ENCODE peak calls at places on chromosomes 1 and 21, in nine cellular contexts. One of them, this sample, is unnamed. For H3K4me1 and H3K9me3, the result is how much of the 10 kb centered on the place peaks cover.

GRCh38 chr21:33808715-33809367 is 106.8 kb downstream of the ATP5PO start:
- DNase-seq in left lung: no peak
- DNase-seq in CD8-positive, alpha-beta T cell: no peak
- DNase-seq in Panc1: no peak
- DNase-seq in IMR-90: no peak
- DNase-seq in pancreas: no peak
- DNase-seq in body of pancreas: no peak
- DNase-seq in heart right ventricle: no peak
- DNase-seq in OCI-LY7: no peak
- DNase-seq in this sample: no peak

GRCh38 chr1:93976711-93977328 is 67.6 kb upstream of the GCLM start:
- DNase-seq in body of pancreas: no peak
- DNase-seq in OCI-LY7: no peak
- DNase-seq in left lung: no peak
- DNase-seq in Panc1: no peak
- DNase-seq in pancreas: no peak
- DNase-seq in heart right ventricle: no peak
- DNase-seq in CD8-positive, alpha-beta T cell: no peak
- DNase-seq in IMR-90: no peak
- DNase-seq in this sample: no peak

GRCh38 chr1:147717051-147717705 is 43.2 kb downstream of the GJA5 start:
- DNase-seq in left lung: peak
- DNase-seq in pancreas: no peak
- DNase-seq in heart right ventricle: no peak
- DNase-seq in Panc1: no peak
- DNase-seq in IMR-90: no peak
- DNase-seq in OCI-LY7: peak
- DNase-seq in body of pancreas: no peak
- DNase-seq in CD8-positive, alpha-beta T cell: no peak
- DNase-seq in this sample: no peak

GRCh38 chr1:35448344-35448801 is 108.8 kb downstream of the KIAA0319L start:
- DNase-seq in Panc1: no peak
- DNase-seq in OCI-LY7: no peak
- DNase-seq in IMR-90: peak
- DNase-seq in body of pancreas: peak
- DNase-seq in left lung: peak
- DNase-seq in pancreas: no peak
- DNase-seq in heart right ventricle: no peak
- DNase-seq in CD8-positive, alpha-beta T cell: no peak
- DNase-seq in this sample: no peak

GRCh38 chr1:151828931-151829330 is 2.7 kb downstream of the RORC start:
- DNase-seq in left lung: peak
- DNase-seq in IMR-90: peak
- DNase-seq in Panc1: no peak
- DNase-seq in heart right ventricle: peak
- DNase-seq in OCI-LY7: no peak
- DNase-seq in CD8-positive, alpha-beta T cell: no peak
- DNase-seq in body of pancreas: no peak
- DNase-seq in pancreas: no peak
- DNase-seq in this sample: peak

GRCh38 chr1:77322061-77322900 is 40.5 kb downstream of the AK5 start:
- DNase-seq in pancreas: no peak
- DNase-seq in left lung: no peak
- DNase-seq in CD8-positive, alpha-beta T cell: no peak
- DNase-seq in Panc1: peak
- DNase-seq in heart right ventricle: no peak
- DNase-seq in IMR-90: peak
- DNase-seq in OCI-LY7: no peak
- DNase-seq in body of pancreas: no peak
- DNase-seq in this sample: peak

GRCh38 chr1:183528577-183528976 is 56.3 kb downstream of the SMG7 start:
- DNase-seq in Panc1: no peak
- DNase-seq in OCI-LY7: no peak
- DNase-seq in IMR-90: no peak
- DNase-seq in heart right ventricle: no peak
- DNase-seq in body of pancreas: no peak
- DNase-seq in left lung: no peak
- DNase-seq in pancreas: no peak
- DNase-seq in CD8-positive, alpha-beta T cell: no peak
- DNase-seq in this sample: no peak

GRCh38 chr1:244067893-244068292 is 16.8 kb downstream of the ZBTB18 start:
- DNase-seq in CD8-positive, alpha-beta T cell: no peak
- DNase-seq in OCI-LY7: no peak
- DNase-seq in Panc1: no peak
- DNase-seq in pancreas: no peak
- DNase-seq in IMR-90: peak
- DNase-seq in heart right ventricle: no peak
- DNase-seq in body of pancreas: no peak
- DNase-seq in left lung: no peak
- DNase-seq in this sample: no peak

GRCh38 chr1:184755226-184756065 is 788 bp upstream of the EDEM3 start:
- DNase-seq in IMR-90: no peak
- DNase-seq in Panc1: peak
- DNase-seq in OCI-LY7: peak
- DNase-seq in heart right ventricle: no peak
- DNase-seq in body of pancreas: no peak
- DNase-seq in CD8-positive, alpha-beta T cell: no peak
- DNase-seq in left lung: no peak
- DNase-seq in pancreas: no peak
- DNase-seq in this sample: peak

GRCh38 chr1:59043796-59044195 is 253.1 kb upstream of the FGGY start:
- DNase-seq in heart right ventricle: peak
- DNase-seq in pancreas: no peak
- DNase-seq in body of pancreas: peak
- DNase-seq in Panc1: no peak
- DNase-seq in CD8-positive, alpha-beta T cell: no peak
- DNase-seq in IMR-90: peak
- DNase-seq in left lung: peak
- DNase-seq in OCI-LY7: no peak
- DNase-seq in this sample: peak

GRCh38 chr1:96703186-96703585 is 18.4 kb upstream of the PTBP2 start:
- DNase-seq in left lung: no peak
- DNase-seq in heart right ventricle: no peak
- DNase-seq in body of pancreas: no peak
- DNase-seq in IMR-90: peak
- DNase-seq in OCI-LY7: no peak
- DNase-seq in Panc1: no peak
- DNase-seq in pancreas: no peak
- DNase-seq in CD8-positive, alpha-beta T cell: no peak
- DNase-seq in this sample: no peak

GRCh38 chr1:172322219-172323061 is 98.0 kb upstream of the C1orf105 start:
- DNase-seq in Panc1: peak
- DNase-seq in pancreas: no peak
- DNase-seq in OCI-LY7: no peak
- DNase-seq in heart right ventricle: peak
- DNase-seq in body of pancreas: peak
- DNase-seq in CD8-positive, alpha-beta T cell: no peak
- DNase-seq in IMR-90: peak
- DNase-seq in left lung: peak
- DNase-seq in this sample: no peak

GRCh38 chr1:183610053-183610452 is 19.8 kb upstream of the NCF2 start:
- DNase-seq in pancreas: no peak
- DNase-seq in OCI-LY7: no peak
- DNase-seq in heart right ventricle: no peak
- DNase-seq in left lung: no peak
- DNase-seq in IMR-90: no peak
- DNase-seq in body of pancreas: no peak
- DNase-seq in CD8-positive, alpha-beta T cell: no peak
- DNase-seq in Panc1: no peak
- DNase-seq in this sample: no peak

GRCh38 chr1:146049436-146049835 is 27.9 kb upstream of the HJV start:
- DNase-seq in left lung: no peak
- DNase-seq in CD8-positive, alpha-beta T cell: peak
- DNase-seq in Panc1: no peak
- DNase-seq in heart right ventricle: no peak
- DNase-seq in IMR-90: no peak
- DNase-seq in pancreas: no peak
- DNase-seq in body of pancreas: no peak
- DNase-seq in OCI-LY7: no peak
- DNase-seq in this sample: no peak

DNA sequence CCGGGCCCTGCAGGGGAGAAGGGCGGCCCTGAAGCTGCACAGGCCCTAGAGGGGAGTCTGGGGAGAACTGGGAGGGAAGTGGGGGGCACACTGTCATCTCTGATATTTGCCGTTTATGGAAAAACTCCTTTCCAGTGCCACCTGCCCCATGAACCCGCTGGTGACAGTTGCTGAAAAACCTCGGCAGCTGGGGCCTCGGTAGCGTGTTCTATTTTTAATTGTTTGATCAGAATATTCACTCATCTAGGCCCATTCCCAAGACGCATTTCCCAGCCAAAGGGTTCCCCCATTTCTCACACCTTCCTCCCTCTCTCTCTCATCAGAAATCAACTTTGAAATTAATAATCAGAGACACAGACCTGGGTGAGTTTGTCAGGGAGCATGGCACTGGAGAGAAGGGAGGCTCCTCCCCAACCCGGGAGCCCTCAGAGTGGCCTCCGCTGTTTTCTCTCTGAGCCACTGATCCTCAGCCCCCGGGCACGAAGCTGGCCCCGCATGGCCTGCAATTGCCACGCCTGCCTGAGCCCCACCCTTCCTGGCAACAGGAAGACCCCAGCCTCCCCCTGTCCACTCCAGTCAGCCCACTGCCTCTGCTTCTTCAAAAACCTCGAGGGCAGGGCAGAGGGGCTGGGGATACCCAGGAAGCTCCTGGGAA is 111.1 kb downstream of the CASZ1 start:
- DNase-seq in Panc1: no peak
- DNase-seq in OCI-LY7: no peak
- DNase-seq in pancreas: no peak
- DNase-seq in left lung: no peak
- DNase-seq in heart right ventricle: no peak
- DNase-seq in body of pancreas: no peak
- DNase-seq in CD8-positive, alpha-beta T cell: no peak
- DNase-seq in IMR-90: no peak
- DNase-seq in this sample: no peak
- H3K4me1 ChIP-seq in Panc1: under half
- H3K4me1 ChIP-seq in OCI-LY7: under half
- H3K4me1 ChIP-seq in pancreas: half or more
- H3K4me1 ChIP-seq in left lung: half or more
- H3K4me1 ChIP-seq in heart right ventricle: half or more
- H3K4me1 ChIP-seq in body of pancreas: half or more
- H3K4me1 ChIP-seq in CD8-positive, alpha-beta T cell: under half
- H3K4me1 ChIP-seq in IMR-90: under half
- H3K4me1 ChIP-seq in this sample: half or more

GRCh38 chr1:209107535-209107934 is 476.0 kb upstream of the CAMK1G start:
- DNase-seq in CD8-positive, alpha-beta T cell: no peak
- DNase-seq in Panc1: no peak
- DNase-seq in heart right ventricle: no peak
- DNase-seq in IMR-90: no peak
- DNase-seq in pancreas: no peak
- DNase-seq in body of pancreas: no peak
- DNase-seq in OCI-LY7: no peak
- DNase-seq in left lung: no peak
- DNase-seq in this sample: no peak

GRCh38 chr1:209106861-209107260 is 476.7 kb upstream of the CAMK1G start:
- DNase-seq in Panc1: no peak
- DNase-seq in pancreas: no peak
- DNase-seq in CD8-positive, alpha-beta T cell: no peak
- DNase-seq in heart right ventricle: no peak
- DNase-seq in OCI-LY7: no peak
- DNase-seq in left lung: no peak
- DNase-seq in IMR-90: no peak
- DNase-seq in body of pancreas: no peak
- DNase-seq in this sample: no peak

GRCh38 chr1:209104646-209105045 is 478.9 kb upstream of the CAMK1G start:
- DNase-seq in heart right ventricle: no peak
- DNase-seq in OCI-LY7: no peak
- DNase-seq in pancreas: no peak
- DNase-seq in body of pancreas: no peak
- DNase-seq in CD8-positive, alpha-beta T cell: no peak
- DNase-seq in left lung: no peak
- DNase-seq in IMR-90: no peak
- DNase-seq in Panc1: no peak
- DNase-seq in this sample: no peak

GRCh38 chr1:209105769-209106168 is 477.7 kb upstream of the CAMK1G start:
- DNase-seq in body of pancreas: no peak
- DNase-seq in CD8-positive, alpha-beta T cell: no peak
- DNase-seq in OCI-LY7: no peak
- DNase-seq in left lung: no peak
- DNase-seq in Panc1: no peak
- DNase-seq in pancreas: no peak
- DNase-seq in IMR-90: no peak
- DNase-seq in heart right ventricle: no peak
- DNase-seq in this sample: no peak

GRCh38 chr1:209106237-209106741 is 477.2 kb upstream of the CAMK1G start:
- DNase-seq in heart right ventricle: no peak
- DNase-seq in pancreas: no peak
- DNase-seq in OCI-LY7: no peak
- DNase-seq in Panc1: no peak
- DNase-seq in IMR-90: peak
- DNase-seq in body of pancreas: no peak
- DNase-seq in CD8-positive, alpha-beta T cell: no peak
- DNase-seq in left lung: no peak
- DNase-seq in this sample: no peak
- TF ChIP-seq CTCF in heart right ventricle: no peak
- TF ChIP-seq CTCF in pancreas: no peak
- TF ChIP-seq CTCF in OCI-LY7: no peak
- TF ChIP-seq CTCF in Panc1: no peak
- TF ChIP-seq CTCF in IMR-90: peak
- TF ChIP-seq CTCF in body of pancreas: no peak
- TF ChIP-seq CTCF in CD8-positive, alpha-beta T cell: no peak
- TF ChIP-seq CTCF in left lung: no peak
- TF ChIP-seq CTCF in this sample: no peak

DNA sequence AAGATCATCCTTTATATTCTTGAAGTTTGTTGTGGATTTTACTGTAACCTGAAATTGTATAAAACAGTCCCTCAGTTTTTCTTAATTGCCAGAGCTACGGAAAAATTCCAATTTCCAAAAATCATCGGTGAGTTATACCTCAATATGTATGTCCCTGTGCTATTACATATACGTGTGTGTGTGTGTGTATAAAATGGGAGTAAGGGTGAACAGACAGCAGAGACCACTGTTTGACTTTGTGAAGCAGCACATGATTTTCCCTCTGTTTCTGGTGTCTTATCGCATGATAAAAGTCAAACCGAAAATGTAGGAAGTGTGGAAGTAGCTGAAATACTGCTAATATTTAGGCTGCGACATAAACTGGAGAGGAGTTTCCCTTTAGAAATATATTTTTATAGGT is 1.2 kb downstream of the OR2T1 start:
- DNase-seq in IMR-90: peak
- DNase-seq in left lung: no peak
- DNase-seq in pancreas: no peak
- DNase-seq in CD8-positive, alpha-beta T cell: no peak
- DNase-seq in Panc1: peak
- DNase-seq in body of pancreas: no peak
- DNase-seq in heart right ventricle: no peak
- DNase-seq in OCI-LY7: no peak
- DNase-seq in this sample: no peak
- H3K9me3 ChIP-seq in IMR-90: under half
- H3K9me3 ChIP-seq in left lung: under half
- H3K9me3 ChIP-seq in pancreas: under half
- H3K9me3 ChIP-seq in CD8-positive, alpha-beta T cell: under half
- H3K9me3 ChIP-seq in Panc1: under half
- H3K9me3 ChIP-seq in body of pancreas: under half
- H3K9me3 ChIP-seq in heart right ventricle: under half
- H3K9me3 ChIP-seq in OCI-LY7: under half
- H3K9me3 ChIP-seq in this sample: under half

DNA sequence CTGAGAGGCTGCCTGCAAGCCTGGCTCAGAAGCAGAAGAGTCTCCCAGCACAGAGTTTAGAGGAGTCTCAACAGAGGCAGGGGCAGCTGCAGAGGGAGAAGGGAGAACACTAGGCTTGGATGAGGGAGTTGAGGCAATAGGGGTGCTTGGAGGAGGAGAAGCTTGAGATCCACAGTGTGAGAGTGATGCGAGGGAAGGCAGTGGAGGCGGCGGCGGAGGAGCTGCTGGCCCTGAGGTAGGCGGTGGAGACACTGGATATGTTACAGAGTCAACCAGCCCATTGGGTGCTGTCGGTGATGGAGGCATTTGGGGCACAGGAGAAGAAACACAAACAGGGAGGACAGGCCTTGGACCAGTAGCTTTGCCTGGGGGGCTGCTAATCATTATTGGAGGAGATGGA is 89.4 kb upstream of the LBR start:
- DNase-seq in OCI-LY7: no peak
- DNase-seq in CD8-positive, alpha-beta T cell: no peak
- DNase-seq in left lung: no peak
- DNase-seq in pancreas: no peak
- DNase-seq in IMR-90: no peak
- DNase-seq in body of pancreas: no peak
- DNase-seq in Panc1: no peak
- DNase-seq in heart right ventricle: no peak
- DNase-seq in this sample: no peak
- H3K4me1 ChIP-seq in OCI-LY7: under half
- H3K4me1 ChIP-seq in CD8-positive, alpha-beta T cell: under half
- H3K4me1 ChIP-seq in left lung: under half
- H3K4me1 ChIP-seq in pancreas: under half
- H3K4me1 ChIP-seq in IMR-90: under half
- H3K4me1 ChIP-seq in body of pancreas: under half
- H3K4me1 ChIP-seq in Panc1: under half
- H3K4me1 ChIP-seq in heart right ventricle: under half
- H3K4me1 ChIP-seq in this sample: under half

This sample was measured in cardiac muscle cell.